ENCODE peak calls at places on chromosomes 4 and X, in eight cellular contexts. K, I, O, N, Q, S, V and A are unnamed samples.

GRCh38 chrX:48107717-48108116 is 22.7 kb upstream of the SPACA5B start:
- DNase-seq in K (no peak), I (no peak), O (no peak), N (no peak), Q (no peak), S (no peak), V (no peak), A (no peak)

GRCh38 chrX:12673487-12673886 is 117.7 kb upstream of the PRPS2 start:
- DNase-seq in K (no peak), I (no peak), O (no peak), N (no peak), Q (no peak), S (no peak), V (no peak), A (no peak)

GRCh38 chr4:17562157-17562556 is 14.8 kb upstream of the LAP3 start:
- DNase-seq in K (no peak), I (no peak), O (no peak), N (peak), Q (no peak), S (no peak), V (peak), A (no peak)

GRCh38 chr4:102302762-102303161 is 42.5 kb downstream of the SLC39A8 start:
- DNase-seq in K (no peak), I (no peak), O (no peak), N (no peak), Q (no peak), S (no peak), V (no peak), A (no peak)

GRCh38 chr4:6109842-6110560 is 90.3 kb downstream of the JAKMIP1 start:
- DNase-seq in K (no peak), I (no peak), O (no peak), N (peak), Q (no peak), S (no peak), V (peak), A (no peak)

GRCh38 chr4:102501176-102501634 is at the start of gene NFKB1:
- DNase-seq in K (peak), I (peak), O (peak), N (peak), Q (peak), S (peak), V (peak), A (peak)

GRCh38 chrX:9318213-9318612 is 146.6 kb upstream of the TBL1X start:
- DNase-seq in K (no peak), I (no peak), O (no peak), N (no peak), Q (no peak), S (no peak), V (peak), A (no peak)

GRCh38 chr4:175330236-175330635 is 412.1 kb downstream of the ADAM29 start:
- DNase-seq in K (peak), I (no peak), O (no peak), N (no peak), Q (no peak), S (no peak), V (no peak), A (no peak)

GRCh38 chr4:70705856-70706461 is 15.8 kb upstream of the RUFY3 start:
- DNase-seq in K (no peak), I (no peak), O (no peak), N (no peak), Q (no peak), S (no peak), V (peak), A (no peak)

GRCh38 chrX:130741151-130741550 is 161.9 kb downstream of the ENOX2 start:
- DNase-seq in K (no peak), I (no peak), O (no peak), N (no peak), Q (no peak), S (no peak), V (no peak), A (no peak)

GRCh38 chrX:7926914-7927258 is 327 bp downstream of the PNPLA4 start:
- DNase-seq in K (no peak), I (no peak), O (no peak), N (no peak), Q (no peak), S (no peak), V (no peak), A (no peak)

GRCh38 chrX:18994713-18995112 is 10.8 kb upstream of the PHKA2 start:
- DNase-seq in K (peak), I (no peak), O (no peak), N (no peak), Q (no peak), S (no peak), V (peak), A (no peak)

GRCh38 chrX:135516376-135516775 is 4.1 kb upstream of the INTS6L start:
- DNase-seq in K (no peak), I (no peak), O (no peak), N (peak), Q (no peak), S (no peak), V (no peak), A (peak)

GRCh38 chr4:96983830-96984229 is 1143.9 kb downstream of the PDHA2 start:
- DNase-seq in K (no peak), I (no peak), O (no peak), N (no peak), Q (no peak), S (no peak), V (no peak), A (no peak)
- TF ChIP-seq CTCF in K (no peak), I (no peak), O (no peak), N (no peak), Q (no peak), S (no peak), V (no peak), A (no peak)

GRCh38 chr4:86050516-86050915 is 309.3 kb downstream of the MAPK10 start:
- DNase-seq in K (no peak), I (no peak), O (no peak), N (no peak), Q (no peak), S (no peak), V (no peak), A (no peak)

GRCh38 chr4:86048426-86048825 is 311.4 kb downstream of the MAPK10 start:
- DNase-seq in K (no peak), I (no peak), O (no peak), N (no peak), Q (no peak), S (no peak), V (peak), A (no peak)

GRCh38 chr4:86043755-86044592 is 315.9 kb downstream of the MAPK10 start:
- DNase-seq in K (peak), I (peak), O (no peak), N (peak), Q (peak), S (peak), V (peak), A (peak)

GRCh38 chr4:86044593-86044985 is 315.3 kb downstream of the MAPK10 start:
- DNase-seq in K (no peak), I (no peak), O (no peak), N (no peak), Q (no peak), S (no peak), V (no peak), A (no peak)
- TF ChIP-seq CTCF in K (no peak), I (no peak), O (no peak), N (no peak), Q (no peak), S (no peak), V (no peak), A (no peak)

GRCh38 chrX:53481816-53482485 is 47.8 kb upstream of the HSD17B10 start:
- DNase-seq in K (peak), I (peak), O (peak), N (peak), Q (peak), S (peak), V (peak), A (peak)
- TF ChIP-seq CTCF in K (peak), I (peak), O (peak), N (peak), Q (peak), S (peak), V (peak), A (peak)

DNA sequence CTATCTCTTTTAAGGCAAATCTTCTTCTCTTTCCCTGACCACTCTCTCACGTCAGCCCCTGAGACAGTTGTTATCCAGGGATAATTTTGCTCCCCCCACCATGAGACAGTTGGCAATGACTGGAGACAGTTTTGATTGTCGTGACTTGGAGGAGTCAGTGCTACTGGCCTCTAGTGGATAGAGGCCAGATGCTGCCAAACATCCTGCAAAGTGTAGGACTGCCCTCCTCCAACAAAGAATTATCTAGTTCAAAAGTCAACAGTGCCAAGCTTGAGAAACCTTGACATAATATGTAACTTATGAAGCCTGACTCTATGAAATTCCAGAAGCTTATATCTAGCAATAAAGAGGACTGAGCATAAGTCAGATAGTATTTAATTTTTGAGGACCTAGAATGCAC is 502.1 kb upstream of the IGFBP7 start:
- DNase-seq in K (no peak), I (no peak), O (no peak), N (no peak), Q (no peak), S (no peak), V (peak), A (no peak)
- TF ChIP-seq CTCF in K (no peak), I (no peak), O (no peak), N (peak), Q (no peak), S (peak), V (peak), A (no peak)

GRCh38 chrX:121308276-121308805 is 260.9 kb downstream of the GLUD2 start:
- DNase-seq in K (no peak), I (peak), O (no peak), N (peak), Q (no peak), S (peak), V (peak), A (peak)
- TF ChIP-seq CTCF in K (no peak), I (peak), O (no peak), N (peak), Q (peak), S (peak), V (peak), A (no peak)

GRCh38 chrX:71283409-71284143 is at the start of gene NONO:
- DNase-seq in K (peak), I (peak), O (peak), N (peak), Q (peak), S (peak), V (peak), A (peak)
- TF ChIP-seq CTCF in K (no peak), I (peak), O (no peak), N (no peak), Q (peak), S (no peak), V (peak), A (no peak)

DNA sequence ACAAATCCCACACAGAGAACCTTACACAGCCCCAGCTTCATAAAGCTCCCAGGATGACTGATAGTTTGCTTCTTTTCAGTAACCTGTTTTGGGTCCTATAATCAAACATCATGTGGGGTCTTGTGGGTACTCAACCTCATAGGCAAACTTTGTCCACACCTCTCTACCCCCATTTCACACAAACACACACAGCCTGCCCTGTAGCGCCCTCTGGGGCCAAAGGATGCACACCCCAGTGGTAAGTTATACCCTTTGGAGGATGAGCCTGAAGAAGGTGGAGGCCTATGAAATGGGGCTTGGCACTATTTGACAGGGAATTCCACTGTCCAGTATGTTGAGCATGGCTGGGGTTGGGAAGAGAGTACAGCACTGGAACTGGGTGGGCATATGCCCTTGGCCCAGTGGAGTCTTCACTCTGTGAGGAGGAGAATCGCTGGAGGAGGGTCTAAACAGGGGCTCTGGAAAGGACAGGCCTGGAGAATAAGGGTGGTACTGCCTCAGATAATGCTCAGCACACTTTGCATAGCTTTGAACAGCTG is 30.5 kb upstream of the COL25A1 start:
- DNase-seq in K (no peak), I (no peak), O (no peak), N (peak), Q (no peak), S (no peak), V (no peak), A (peak)
- TF ChIP-seq CTCF in K (no peak), I (no peak), O (no peak), N (peak), Q (no peak), S (peak), V (peak), A (peak)

GRCh38 chrX:24145340-24146186 is 4.0 kb upstream of the ZFX start:
- DNase-seq in K (peak), I (no peak), O (no peak), N (no peak), Q (no peak), S (no peak), V (peak), A (no peak)
- TF ChIP-seq CTCF in K (no peak), I (no peak), O (no peak), N (no peak), Q (no peak), S (no peak), V (peak), A (no peak)

DNA sequence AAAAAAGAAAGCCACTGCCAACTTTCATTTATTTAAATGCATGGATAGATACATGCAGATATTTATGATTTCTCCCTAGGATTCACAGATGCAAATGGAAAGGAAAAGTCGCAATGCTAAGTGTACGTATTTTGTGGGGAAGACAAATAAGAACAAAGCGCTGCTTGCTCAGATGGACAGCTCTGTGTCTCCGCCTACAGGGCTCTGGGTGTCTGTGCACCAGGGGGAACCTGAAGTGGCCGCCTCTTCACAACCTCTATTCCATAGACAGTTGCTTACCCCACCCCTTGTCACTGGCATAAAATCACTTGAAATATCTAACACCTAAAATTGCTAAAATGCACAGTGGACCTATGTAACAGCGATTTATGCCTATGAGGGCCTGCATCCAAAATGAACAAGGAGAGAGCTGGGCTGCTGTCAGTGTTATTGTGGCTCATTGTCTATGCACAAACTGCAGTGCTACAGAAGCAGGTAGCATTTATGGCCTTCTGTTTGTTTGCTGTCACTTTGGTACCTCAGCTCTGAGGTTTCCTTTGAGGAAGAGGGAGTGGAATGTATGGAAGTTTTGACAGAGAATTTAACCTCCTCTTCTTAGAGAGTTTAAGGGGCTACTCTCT is 58.6 kb upstream of the PAGE1 start:
- DNase-seq in K (peak), I (peak), O (peak), N (peak), Q (no peak), S (peak), V (peak), A (peak)
- TF ChIP-seq CTCF in K (peak), I (peak), O (peak), N (peak), Q (peak), S (peak), V (peak), A (peak)

GRCh38 chr4:95693594-95693993 is 144.8 kb upstream of the UNC5C start:
- DNase-seq in K (peak), I (no peak), O (no peak), N (peak), Q (no peak), S (no peak), V (peak), A (no peak)
- TF ChIP-seq CTCF in K (no peak), I (no peak), O (no peak), N (peak), Q (no peak), S (no peak), V (peak), A (no peak)